ENCODE peak calls at places on chromosomes 11 and 22, in nine cellular contexts. B is fibroblast of lung, R is left lung, A is BJ, I is brain microvascular endothelial cell, Q is lung, U is esophagus squamous epithelium, M is IMR-90, Z is cardiac fibroblast. P is an unnamed sample.

GRCh38 chr11:66112640-66113098 is 42.6 kb downstream of the PACS1 start:
- DNase-seq in Z (peak), A (peak), Q (no peak), B (peak), I (peak), M (peak), U (no peak), R (no peak), P (peak)

GRCh38 chr11:10540546-10540914 is 457 bp downstream of the RNF141 start:
- DNase-seq in B (peak), Q (peak), I (peak), R (no peak), U (no peak), Z (peak), M (peak), A (no peak), P (peak)

GRCh38 chr11:74620537-74620936 is 28.2 kb downstream of the POLD3 start:
- DNase-seq in M (no peak), Q (no peak), A (no peak), B (no peak), Z (peak), U (no peak), I (no peak), R (no peak), P (no peak)

GRCh38 chr11:59429924-59430516 is 3.8 kb upstream of the OR5A2 start:
- DNase-seq in A (no peak), R (no peak), I (peak), U (no peak), Q (peak), M (peak), Z (peak), B (peak), P (peak)

GRCh38 chr11:27553186-27553585 is 46.6 kb upstream of the LIN7C start:
- DNase-seq in I (no peak), Q (no peak), U (no peak), Z (no peak), R (no peak), M (no peak), B (peak), A (no peak), P (no peak)

GRCh38 chr22:17918840-17919239 is 105.5 kb downstream of the MICAL3 start:
- DNase-seq in A (peak), Z (no peak), Q (no peak), I (no peak), M (peak), B (peak), U (no peak), R (no peak), P (no peak)

GRCh38 chr11:67483901-67484665 is 1.3 kb downstream of the AIP start:
- DNase-seq in A (no peak), I (no peak), R (peak), Z (no peak), U (no peak), B (no peak), Q (no peak), M (no peak), P (no peak)

GRCh38 chr11:6727971-6728890 is 43.5 kb downstream of the OR2AG2 start:
- DNase-seq in B (no peak), Z (no peak), I (no peak), A (no peak), R (no peak), M (no peak), Q (no peak), U (no peak), P (no peak)

GRCh38 chr11:95888439-95888838 is 35.5 kb downstream of the MTMR2 start:
- DNase-seq in B (peak), Z (no peak), M (peak), Q (no peak), I (no peak), U (no peak), R (no peak), A (no peak), P (peak)

GRCh38 chr11:396511-396947 is 2.5 kb downstream of the PKP3 start:
- DNase-seq in B (peak), Q (no peak), A (no peak), I (no peak), M (no peak), U (no peak), Z (peak), R (no peak), P (peak)
- H3K4me3 ChIP-seq in B (peak), Q (peak), A (peak), I (peak), M (no peak), U (no peak), Z (no peak), R (peak), P (no peak)

GRCh38 chr11:17987826-17988225 is 25.0 kb downstream of the SERGEF start:
- DNase-seq in R (no peak), A (no peak), I (no peak), B (no peak), Q (no peak), Z (no peak), U (no peak), M (no peak), P (no peak)

GRCh38 chr11:17985517-17985916 is 27.3 kb downstream of the SERGEF start:
- DNase-seq in R (no peak), A (no peak), Z (peak), B (peak), U (no peak), M (peak), Q (no peak), I (no peak), P (peak)

GRCh38 chr11:17988465-17988864 is 24.4 kb downstream of the SERGEF start:
- DNase-seq in I (no peak), A (no peak), R (no peak), M (no peak), U (no peak), Q (no peak), Z (no peak), B (no peak), P (no peak)

GRCh38 chr11:17986007-17986710 is 26.7 kb downstream of the SERGEF start:
- DNase-seq in I (peak), R (no peak), Q (no peak), U (no peak), Z (peak), B (peak), A (peak), M (peak), P (peak)

DNA sequence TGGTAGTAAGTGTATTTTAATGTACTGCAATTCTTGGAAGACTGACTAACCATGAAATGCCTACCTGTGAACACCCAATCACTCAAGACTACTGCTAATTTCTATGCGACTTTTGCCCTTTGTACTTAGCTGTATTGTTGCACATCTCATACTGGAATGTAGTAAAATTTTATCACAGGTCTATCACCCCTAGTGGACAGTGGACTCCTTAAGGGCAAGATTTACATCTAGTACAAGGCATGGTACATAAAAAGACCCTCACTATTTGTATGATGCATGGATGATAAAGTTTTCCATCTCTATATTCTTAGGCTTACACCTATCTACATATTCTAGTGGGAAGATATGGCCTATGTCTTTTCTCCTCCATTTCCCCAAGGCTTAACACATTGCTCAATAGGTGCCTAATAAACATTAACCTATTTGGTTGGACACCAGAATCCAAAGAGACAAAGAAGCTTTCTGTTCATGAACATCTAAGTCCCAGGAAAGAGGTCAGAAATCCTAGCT is 26.1 kb downstream of the SERGEF start:
- DNase-seq in M (no peak), I (no peak), A (no peak), B (no peak), R (no peak), Q (no peak), U (no peak), Z (no peak), P (no peak)
- TF ChIP-seq CTCF in M (peak), I (peak), A (peak), B (no peak), R (no peak), Q (no peak), U (no peak), Z (no peak), P (peak)

GRCh38 chr11:64000026-64000739 is 13.9 kb downstream of the OTUB1 start:
- DNase-seq in I (peak), Q (no peak), B (peak), A (no peak), Z (peak), R (peak), U (no peak), M (peak), P (peak)

GRCh38 chr11:63999349-64000025 is 13.2 kb downstream of the OTUB1 start:
- DNase-seq in U (no peak), R (peak), Q (peak), M (no peak), Z (peak), B (peak), A (no peak), I (peak), P (peak)

GRCh38 chr11:64001552-64002427 is 15.6 kb downstream of the OTUB1 start:
- DNase-seq in U (no peak), Q (no peak), A (no peak), I (no peak), R (no peak), B (no peak), M (no peak), Z (peak), P (no peak)

GRCh38 chr11:63998558-63999348 is 12.5 kb downstream of the OTUB1 start:
- DNase-seq in R (peak), U (no peak), Q (no peak), M (no peak), B (no peak), Z (no peak), I (no peak), A (no peak), P (no peak)

DNA sequence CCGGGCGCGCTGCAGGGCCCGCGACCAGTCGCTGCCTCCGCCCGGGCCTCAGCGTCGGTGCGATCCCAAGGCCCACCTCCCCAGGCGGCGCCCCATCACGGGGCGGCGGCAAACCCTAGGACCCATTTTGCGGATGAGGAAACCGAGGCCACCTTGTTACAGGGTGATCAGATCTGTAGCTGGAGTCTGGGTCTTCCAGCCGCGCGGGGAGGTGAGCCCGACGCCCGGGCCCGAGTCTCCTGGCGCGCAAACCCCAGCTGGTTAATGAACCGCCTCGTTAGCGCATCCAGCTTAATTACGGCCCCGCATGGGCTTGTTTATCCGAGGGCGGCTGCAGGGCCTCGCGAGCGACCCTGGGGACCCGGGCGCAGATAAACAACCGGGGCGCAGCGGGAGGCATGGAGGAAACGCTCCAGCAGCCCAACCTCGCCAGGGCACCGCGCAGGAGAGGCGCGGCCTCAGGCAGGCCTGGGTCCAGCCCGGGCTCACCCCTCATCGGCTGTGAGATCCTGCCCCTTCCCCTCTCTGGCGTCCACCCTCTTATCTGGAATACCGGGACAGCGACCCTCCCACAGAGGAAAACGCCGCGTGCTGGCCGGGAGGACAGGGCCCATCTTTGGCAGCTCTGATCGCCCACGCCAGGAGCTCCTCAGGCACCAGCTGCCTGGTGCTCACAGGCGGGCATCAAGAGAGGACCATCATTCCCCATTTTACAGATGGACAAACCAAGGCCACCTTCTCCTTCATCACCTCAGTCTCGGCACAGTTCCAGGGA is 14.7 kb downstream of the OTUB1 start:
- DNase-seq in R (no peak), I (no peak), B (no peak), M (no peak), A (no peak), U (no peak), Z (no peak), Q (no peak), P (no peak)
- H3K4me3 ChIP-seq in R (peak), I (no peak), B (peak), M (no peak), A (peak), U (peak), Z (peak), Q (no peak), P (peak)

GRCh38 chr22:28882545-28882877 is 861 bp upstream of the ZNRF3 start:
- DNase-seq in Q (no peak), R (no peak), Z (peak), I (no peak), M (no peak), U (no peak), A (no peak), B (peak), P (no peak)

GRCh38 chr22:28883657-28883916 is 215 bp downstream of the ZNRF3 start:
- DNase-seq in B (no peak), Q (no peak), R (no peak), Z (no peak), U (no peak), I (no peak), M (no peak), A (no peak), P (no peak)

GRCh38 chr22:28882878-28883656 is at the start of gene ZNRF3:
- DNase-seq in A (peak), Z (peak), I (peak), B (peak), R (peak), M (peak), Q (peak), U (peak), P (peak)

GRCh38 chr22:28884754-28885375 is 1.5 kb downstream of the ZNRF3 start:
- DNase-seq in U (no peak), Z (no peak), M (no peak), I (no peak), Q (no peak), A (no peak), R (no peak), B (no peak), P (no peak)

GRCh38 chr22:28883917-28884753 is 763 bp downstream of the ZNRF3 start:
- DNase-seq in B (peak), A (no peak), U (no peak), I (peak), M (peak), Q (no peak), Z (peak), R (peak), P (no peak)
- TF ChIP-seq CTCF in B (no peak), A (no peak), U (no peak), I (no peak), M (peak), Q (no peak), Z (no peak), R (no peak), P (no peak)

DNA sequence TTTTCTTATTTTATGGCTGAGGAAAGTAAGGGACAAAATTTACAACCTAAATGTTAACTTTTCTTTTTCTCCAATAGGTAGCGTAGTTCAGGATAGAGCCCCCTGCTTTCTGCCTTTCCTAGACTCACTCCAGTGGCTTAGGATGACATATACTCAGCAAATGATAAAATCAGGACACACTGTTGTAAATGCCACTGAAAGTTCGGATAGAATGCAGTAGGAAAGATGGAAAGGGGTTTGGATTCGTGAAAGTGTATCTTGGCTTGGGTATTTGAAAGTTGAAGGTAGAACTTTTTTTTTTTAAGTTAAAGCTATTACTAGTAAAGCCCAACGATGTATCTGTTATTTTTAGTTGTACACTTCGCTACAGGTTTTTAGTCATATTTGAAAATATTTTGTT is 2.2 kb downstream of the DYNC2H1 start:
- DNase-seq in M (no peak), R (no peak), A (no peak), Q (no peak), U (no peak), B (no peak), Z (no peak), I (no peak), P (no peak)
- H3K4me3 ChIP-seq in M (no peak), R (no peak), A (no peak), Q (no peak), U (no peak), B (peak), Z (no peak), I (no peak), P (no peak)